ENCODE peak calls at places on chromosomes 7 and 10, in eight cellular contexts. One of them, this sample, is unnamed.

GRCh38 chr10:48525113-48525512 is 79.8 kb downstream of the ARHGAP22 start:
- DNase-seq in cardiac muscle cell: no peak
- DNase-seq in upper lobe of left lung: no peak
- DNase-seq in H9: peak; percentile 4
- DNase-seq in gastrocnemius medialis: no peak
- DNase-seq in spleen: no peak
- DNase-seq in GM20000: no peak
- DNase-seq in CD8-positive, alpha-beta T cell: no peak
- DNase-seq in this sample: peak; percentile 19

GRCh38 chr7:110861163-110861562 is 229.8 kb upstream of the LRRN3 start:
- DNase-seq in cardiac muscle cell: no peak
- DNase-seq in upper lobe of left lung: no peak
- DNase-seq in H9: no peak
- DNase-seq in gastrocnemius medialis: no peak
- DNase-seq in spleen: no peak
- DNase-seq in GM20000: no peak
- DNase-seq in CD8-positive, alpha-beta T cell: no peak
- DNase-seq in this sample: no peak

GRCh38 chr7:107889992-107890391 is 991 bp upstream of the DLD start:
- DNase-seq in cardiac muscle cell: no peak
- DNase-seq in upper lobe of left lung: no peak
- DNase-seq in H9: no peak
- DNase-seq in gastrocnemius medialis: no peak
- DNase-seq in spleen: no peak
- DNase-seq in GM20000: no peak
- DNase-seq in CD8-positive, alpha-beta T cell: no peak
- DNase-seq in this sample: no peak

GRCh38 chr7:22444181-22444966 is 55.6 kb downstream of the STEAP1B start:
- DNase-seq in cardiac muscle cell: peak; percentile 45
- DNase-seq in upper lobe of left lung: peak; percentile 13
- DNase-seq in H9: no peak
- DNase-seq in gastrocnemius medialis: no peak
- DNase-seq in spleen: no peak
- DNase-seq in GM20000: no peak
- DNase-seq in CD8-positive, alpha-beta T cell: no peak
- DNase-seq in this sample: no peak

GRCh38 chr7:117312593-117312992 is 10.3 kb downstream of the WNT2 start:
- DNase-seq in cardiac muscle cell: peak; percentile 10
- DNase-seq in upper lobe of left lung: no peak
- DNase-seq in H9: no peak
- DNase-seq in gastrocnemius medialis: no peak
- DNase-seq in spleen: no peak
- DNase-seq in GM20000: no peak
- DNase-seq in CD8-positive, alpha-beta T cell: no peak
- DNase-seq in this sample: no peak

GRCh38 chr7:80213814-80214213 is 79.2 kb downstream of the GNAI1 start:
- DNase-seq in cardiac muscle cell: no peak
- DNase-seq in upper lobe of left lung: no peak
- DNase-seq in H9: no peak
- DNase-seq in gastrocnemius medialis: no peak
- DNase-seq in spleen: no peak
- DNase-seq in GM20000: no peak
- DNase-seq in CD8-positive, alpha-beta T cell: no peak
- DNase-seq in this sample: no peak

GRCh38 chr7:64562621-64563275 is at the start of gene ZNF680:
- DNase-seq in cardiac muscle cell: peak; percentile 97
- DNase-seq in upper lobe of left lung: peak; percentile 92
- DNase-seq in H9: no peak
- DNase-seq in gastrocnemius medialis: peak; percentile 95
- DNase-seq in spleen: peak; percentile 94
- DNase-seq in GM20000: peak; percentile 91
- DNase-seq in CD8-positive, alpha-beta T cell: peak; percentile 84
- DNase-seq in this sample: peak; percentile 97

GRCh38 chr10:21531164-21531563 is 2.9 kb upstream of the MLLT10 start:
- DNase-seq in cardiac muscle cell: peak; percentile 65
- DNase-seq in upper lobe of left lung: no peak
- DNase-seq in H9: no peak
- DNase-seq in gastrocnemius medialis: no peak
- DNase-seq in spleen: no peak
- DNase-seq in GM20000: no peak
- DNase-seq in CD8-positive, alpha-beta T cell: no peak
- DNase-seq in this sample: no peak

GRCh38 chr7:114590298-114590697 is 175.7 kb downstream of the FOXP2 start:
- DNase-seq in cardiac muscle cell: no peak
- DNase-seq in upper lobe of left lung: no peak
- DNase-seq in H9: no peak
- DNase-seq in gastrocnemius medialis: no peak
- DNase-seq in spleen: no peak
- DNase-seq in GM20000: no peak
- DNase-seq in CD8-positive, alpha-beta T cell: no peak
- DNase-seq in this sample: no peak

GRCh38 chr7:125814030-125814535 is 884.5 kb upstream of the POT1 start:
- DNase-seq in cardiac muscle cell: no peak
- DNase-seq in upper lobe of left lung: no peak
- DNase-seq in H9: no peak
- DNase-seq in gastrocnemius medialis: no peak
- DNase-seq in spleen: no peak
- DNase-seq in GM20000: no peak
- DNase-seq in CD8-positive, alpha-beta T cell: no peak
- DNase-seq in this sample: no peak

GRCh38 chr10:124174071-124174566 is 80.7 kb upstream of the CHST15 start:
- DNase-seq in cardiac muscle cell: no peak
- DNase-seq in upper lobe of left lung: peak; percentile 67
- DNase-seq in H9: peak; percentile 23
- DNase-seq in gastrocnemius medialis: no peak
- DNase-seq in spleen: no peak
- DNase-seq in GM20000: no peak
- DNase-seq in CD8-positive, alpha-beta T cell: no peak
- DNase-seq in this sample: peak; percentile 75

GRCh38 chr10:36888925-36889573 is 236.3 kb upstream of the ANKRD30A start:
- DNase-seq in cardiac muscle cell: peak; percentile 7
- DNase-seq in upper lobe of left lung: no peak
- DNase-seq in H9: peak; percentile 52
- DNase-seq in gastrocnemius medialis: no peak
- DNase-seq in spleen: no peak
- DNase-seq in GM20000: peak; percentile 23
- DNase-seq in CD8-positive, alpha-beta T cell: peak; percentile 12
- DNase-seq in this sample: no peak

GRCh38 chr7:70037171-70037933 is 439.1 kb downstream of the AUTS2 start:
- DNase-seq in cardiac muscle cell: no peak
- DNase-seq in upper lobe of left lung: no peak
- DNase-seq in H9: no peak
- DNase-seq in gastrocnemius medialis: no peak
- DNase-seq in spleen: no peak
- DNase-seq in GM20000: no peak
- DNase-seq in CD8-positive, alpha-beta T cell: no peak
- DNase-seq in this sample: no peak

GRCh38 chr7:38409524-38409923 is 136.1 kb upstream of the TARP start:
- DNase-seq in cardiac muscle cell: no peak
- DNase-seq in upper lobe of left lung: no peak
- DNase-seq in H9: no peak
- DNase-seq in gastrocnemius medialis: no peak
- DNase-seq in spleen: no peak
- DNase-seq in GM20000: no peak
- DNase-seq in CD8-positive, alpha-beta T cell: no peak
- DNase-seq in this sample: no peak

GRCh38 chr7:35482231-35482630 is 212.7 kb downstream of the HERPUD2 start:
- DNase-seq in cardiac muscle cell: peak; percentile 32
- DNase-seq in upper lobe of left lung: no peak
- DNase-seq in H9: no peak
- DNase-seq in gastrocnemius medialis: no peak
- DNase-seq in spleen: no peak
- DNase-seq in GM20000: no peak
- DNase-seq in CD8-positive, alpha-beta T cell: no peak
- DNase-seq in this sample: peak; percentile 72

GRCh38 chr10:88953662-88954061 is 1.1 kb upstream of the ACTA2 start:
- DNase-seq in cardiac muscle cell: no peak
- DNase-seq in upper lobe of left lung: no peak
- DNase-seq in H9: no peak
- DNase-seq in gastrocnemius medialis: no peak
- DNase-seq in spleen: no peak
- DNase-seq in GM20000: no peak
- DNase-seq in CD8-positive, alpha-beta T cell: no peak
- DNase-seq in this sample: no peak

GRCh38 chr10:30505543-30506298 is 71.7 kb downstream of the MAP3K8 start:
- DNase-seq in cardiac muscle cell: no peak
- DNase-seq in upper lobe of left lung: no peak
- DNase-seq in H9: no peak
- DNase-seq in gastrocnemius medialis: no peak
- DNase-seq in spleen: no peak
- DNase-seq in GM20000: no peak
- DNase-seq in CD8-positive, alpha-beta T cell: no peak
- DNase-seq in this sample: no peak

GRCh38 chr7:142188846-142189245 is 69.0 kb downstream of the PRSS58 start:
- DNase-seq in cardiac muscle cell: no peak
- DNase-seq in upper lobe of left lung: no peak
- DNase-seq in H9: no peak
- DNase-seq in gastrocnemius medialis: no peak
- DNase-seq in spleen: no peak
- DNase-seq in GM20000: no peak
- DNase-seq in CD8-positive, alpha-beta T cell: no peak
- DNase-seq in this sample: no peak

GRCh38 chr7:20601121-20601520 is 14.3 kb upstream of the ABCB5 start:
- DNase-seq in cardiac muscle cell: peak; percentile 4
- DNase-seq in upper lobe of left lung: no peak
- DNase-seq in H9: no peak
- DNase-seq in gastrocnemius medialis: no peak
- DNase-seq in spleen: no peak
- DNase-seq in GM20000: no peak
- DNase-seq in CD8-positive, alpha-beta T cell: no peak
- DNase-seq in this sample: no peak

GRCh38 chr7:3028071-3028766 is 15.4 kb downstream of the CARD11 start:
- DNase-seq in cardiac muscle cell: peak; percentile 29
- DNase-seq in upper lobe of left lung: no peak
- DNase-seq in H9: no peak
- DNase-seq in gastrocnemius medialis: no peak
- DNase-seq in spleen: no peak
- DNase-seq in GM20000: no peak
- DNase-seq in CD8-positive, alpha-beta T cell: no peak
- DNase-seq in this sample: no peak

GRCh38 chr10:131902211-131902610 is 1.4 kb downstream of the PPP2R2D start:
- DNase-seq in cardiac muscle cell: no peak
- DNase-seq in upper lobe of left lung: no peak
- DNase-seq in H9: no peak
- DNase-seq in gastrocnemius medialis: no peak
- DNase-seq in spleen: peak; percentile 72
- DNase-seq in GM20000: no peak
- DNase-seq in CD8-positive, alpha-beta T cell: no peak
- DNase-seq in this sample: no peak

DNA sequence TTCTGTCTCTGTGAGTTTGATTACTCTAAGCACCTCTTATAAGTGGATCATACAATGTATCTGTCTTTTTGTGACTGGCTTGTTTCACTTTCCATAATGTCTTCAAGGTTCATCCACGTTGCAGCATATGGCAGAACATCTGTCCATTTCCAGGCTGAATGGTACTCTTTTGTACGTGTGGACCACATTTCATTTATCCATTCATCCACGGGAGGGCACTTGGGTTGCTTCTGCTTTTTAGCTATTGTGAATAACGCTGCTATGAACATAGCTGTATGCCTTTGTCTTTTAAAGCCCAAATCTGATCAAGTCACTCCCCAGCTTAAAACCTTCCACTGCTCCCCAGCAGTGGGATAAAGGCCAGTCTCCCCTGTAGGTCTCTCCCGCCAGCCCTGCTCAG is 31.5 kb downstream of the EGFR start:
- DNase-seq in cardiac muscle cell: no peak
- DNase-seq in upper lobe of left lung: no peak
- DNase-seq in H9: no peak
- DNase-seq in gastrocnemius medialis: no peak
- DNase-seq in spleen: no peak
- DNase-seq in GM20000: no peak
- DNase-seq in CD8-positive, alpha-beta T cell: no peak
- DNase-seq in this sample: no peak
- TF ChIP-seq CTCF in cardiac muscle cell: no peak
- TF ChIP-seq CTCF in upper lobe of left lung: no peak
- TF ChIP-seq CTCF in H9: no peak
- TF ChIP-seq CTCF in gastrocnemius medialis: no peak
- TF ChIP-seq CTCF in spleen: no peak
- TF ChIP-seq CTCF in GM20000: no peak
- TF ChIP-seq CTCF in CD8-positive, alpha-beta T cell: no peak
- TF ChIP-seq CTCF in this sample: no peak

GRCh38 chr10:117007080-117007479 is 2.1 kb upstream of the SHTN1 start:
- DNase-seq in cardiac muscle cell: peak; percentile 73
- DNase-seq in upper lobe of left lung: no peak
- DNase-seq in H9: no peak
- DNase-seq in gastrocnemius medialis: no peak
- DNase-seq in spleen: no peak
- DNase-seq in GM20000: no peak
- DNase-seq in CD8-positive, alpha-beta T cell: no peak
- DNase-seq in this sample: no peak
- TF ChIP-seq CTCF in cardiac muscle cell: no peak
- TF ChIP-seq CTCF in upper lobe of left lung: no peak
- TF ChIP-seq CTCF in H9: no peak
- TF ChIP-seq CTCF in gastrocnemius medialis: no peak
- TF ChIP-seq CTCF in spleen: no peak
- TF ChIP-seq CTCF in GM20000: no peak
- TF ChIP-seq CTCF in CD8-positive, alpha-beta T cell: no peak
- TF ChIP-seq CTCF in this sample: no peak

DNA sequence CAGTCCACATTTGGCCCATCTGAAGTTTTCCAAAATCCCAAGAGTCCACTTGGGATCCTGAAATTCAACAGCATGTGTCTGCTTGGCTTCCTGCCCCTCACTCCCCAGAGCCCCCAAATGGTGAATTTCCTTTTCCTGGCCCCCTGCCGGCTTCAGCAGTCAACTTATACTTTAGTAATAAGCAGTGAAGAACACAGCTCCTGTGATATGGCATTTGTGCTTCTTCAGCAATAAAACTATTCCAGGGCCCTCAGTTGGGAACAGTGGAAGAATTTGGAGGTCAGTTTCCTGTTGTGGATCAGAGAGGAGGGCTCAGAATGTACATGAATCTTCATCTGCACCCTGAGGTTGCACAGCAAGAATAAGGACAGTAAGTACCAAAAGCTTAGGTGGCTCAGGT is 51.0 kb downstream of the PRF1 start:
- DNase-seq in cardiac muscle cell: no peak
- DNase-seq in upper lobe of left lung: no peak
- DNase-seq in H9: no peak
- DNase-seq in gastrocnemius medialis: no peak
- DNase-seq in spleen: no peak
- DNase-seq in GM20000: no peak
- DNase-seq in CD8-positive, alpha-beta T cell: no peak
- DNase-seq in this sample: no peak
- TF ChIP-seq CTCF in cardiac muscle cell: no peak
- TF ChIP-seq CTCF in upper lobe of left lung: no peak
- TF ChIP-seq CTCF in H9: no peak
- TF ChIP-seq CTCF in gastrocnemius medialis: no peak
- TF ChIP-seq CTCF in spleen: no peak
- TF ChIP-seq CTCF in GM20000: no peak
- TF ChIP-seq CTCF in CD8-positive, alpha-beta T cell: no peak
- TF ChIP-seq CTCF in this sample: no peak

DNA sequence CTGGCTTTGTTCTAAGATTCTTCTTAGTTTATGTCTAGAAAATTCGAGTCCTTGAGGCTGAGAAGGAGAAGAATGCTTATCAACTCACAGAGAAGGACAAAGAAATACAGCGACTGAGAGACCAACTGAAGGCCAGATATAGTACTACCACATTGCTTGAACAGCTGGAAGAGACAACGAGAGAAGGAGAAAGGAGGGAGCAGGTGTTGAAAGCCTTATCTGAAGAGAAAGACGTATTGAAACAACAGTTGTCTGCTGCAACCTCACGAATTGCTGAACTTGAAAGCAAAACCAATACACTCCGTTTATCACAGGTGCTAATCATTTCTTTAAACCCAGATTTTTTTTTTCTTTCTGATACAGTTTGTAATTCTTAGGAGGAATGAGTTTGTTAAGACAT is 6.7 kb downstream of the CEP55 start:
- DNase-seq in cardiac muscle cell: peak; percentile 67
- DNase-seq in upper lobe of left lung: no peak
- DNase-seq in H9: no peak
- DNase-seq in gastrocnemius medialis: no peak
- DNase-seq in spleen: no peak
- DNase-seq in GM20000: peak; percentile 28
- DNase-seq in CD8-positive, alpha-beta T cell: no peak
- DNase-seq in this sample: no peak
- TF ChIP-seq CTCF in cardiac muscle cell: no peak
- TF ChIP-seq CTCF in upper lobe of left lung: no peak
- TF ChIP-seq CTCF in H9: no peak
- TF ChIP-seq CTCF in gastrocnemius medialis: no peak
- TF ChIP-seq CTCF in spleen: no peak
- TF ChIP-seq CTCF in GM20000: no peak
- TF ChIP-seq CTCF in CD8-positive, alpha-beta T cell: no peak
- TF ChIP-seq CTCF in this sample: no peak

This sample was measured in osteocyte.